ENCODE peak calls at places on chromosome 20, in five cellular contexts. One of them, this sample, is unnamed.

GRCh38 chr20:14062786-14063185 is 67.5 kb downstream of the MACROD2 start:
- DNase-seq in thyroid gland: no peak
- DNase-seq in naive thymus-derived CD4-positive, alpha-beta T cell: no peak
- DNase-seq in IMR-90: no peak
- DNase-seq in left lung: no peak
- DNase-seq in this sample: no peak

GRCh38 chr20:24949756-24950127 is 673 bp downstream of the CST7 start:
- DNase-seq in left lung: no peak
- DNase-seq in naive thymus-derived CD4-positive, alpha-beta T cell: no peak
- DNase-seq in thyroid gland: no peak
- DNase-seq in IMR-90: no peak
- DNase-seq in this sample: no peak

GRCh38 chr20:61518424-61518951 is 266.4 kb downstream of the CDH4 start:
- DNase-seq in left lung: no peak
- DNase-seq in thyroid gland: no peak
- DNase-seq in IMR-90: no peak
- DNase-seq in naive thymus-derived CD4-positive, alpha-beta T cell: no peak
- DNase-seq in this sample: no peak

GRCh38 chr20:7841967-7842301 is 98.3 kb downstream of the HAO1 start:
- DNase-seq in IMR-90: peak
- DNase-seq in naive thymus-derived CD4-positive, alpha-beta T cell: no peak
- DNase-seq in thyroid gland: peak
- DNase-seq in left lung: no peak
- DNase-seq in this sample: no peak

GRCh38 chr20:61289166-61289565 is 37.1 kb downstream of the CDH4 start:
- DNase-seq in thyroid gland: no peak
- DNase-seq in left lung: no peak
- DNase-seq in IMR-90: no peak
- DNase-seq in naive thymus-derived CD4-positive, alpha-beta T cell: no peak
- DNase-seq in this sample: no peak

GRCh38 chr20:23254034-23254433 is 96.6 kb upstream of the NXT1 start:
- DNase-seq in IMR-90: no peak
- DNase-seq in naive thymus-derived CD4-positive, alpha-beta T cell: no peak
- DNase-seq in thyroid gland: no peak
- DNase-seq in left lung: no peak
- DNase-seq in this sample: no peak

GRCh38 chr20:62019144-62019805 is 46.4 kb downstream of the TAF4 start:
- DNase-seq in left lung: no peak
- DNase-seq in naive thymus-derived CD4-positive, alpha-beta T cell: no peak
- DNase-seq in thyroid gland: no peak
- DNase-seq in IMR-90: no peak
- DNase-seq in this sample: no peak

GRCh38 chr20:11094711-11095110 is 420.9 kb upstream of the JAG1 start:
- DNase-seq in left lung: no peak
- DNase-seq in IMR-90: no peak
- DNase-seq in naive thymus-derived CD4-positive, alpha-beta T cell: no peak
- DNase-seq in thyroid gland: no peak
- DNase-seq in this sample: no peak

GRCh38 chr20:37823276-37823980 is 79.5 kb upstream of the VSTM2L start:
- DNase-seq in naive thymus-derived CD4-positive, alpha-beta T cell: no peak
- DNase-seq in left lung: no peak
- DNase-seq in thyroid gland: no peak
- DNase-seq in IMR-90: peak
- DNase-seq in this sample: no peak

GRCh38 chr20:24111858-24112257 is 123.3 kb upstream of the GGTLC1 start:
- DNase-seq in left lung: no peak
- DNase-seq in thyroid gland: no peak
- DNase-seq in naive thymus-derived CD4-positive, alpha-beta T cell: no peak
- DNase-seq in IMR-90: no peak
- DNase-seq in this sample: no peak

GRCh38 chr20:37543828-37544227 is 16.2 kb upstream of the BLCAP start:
- DNase-seq in left lung: no peak
- DNase-seq in thyroid gland: no peak
- DNase-seq in IMR-90: peak
- DNase-seq in naive thymus-derived CD4-positive, alpha-beta T cell: no peak
- DNase-seq in this sample: no peak

GRCh38 chr20:10674684-10675455 is 1.1 kb upstream of the JAG1 start:
- DNase-seq in thyroid gland: peak
- DNase-seq in IMR-90: peak
- DNase-seq in naive thymus-derived CD4-positive, alpha-beta T cell: no peak
- DNase-seq in left lung: peak
- DNase-seq in this sample: no peak

GRCh38 chr20:34863421-34863965 is 9.2 kb downstream of the GGT7 start:
- DNase-seq in thyroid gland: no peak
- DNase-seq in IMR-90: no peak
- DNase-seq in naive thymus-derived CD4-positive, alpha-beta T cell: no peak
- DNase-seq in left lung: no peak
- DNase-seq in this sample: no peak

GRCh38 chr20:58597021-58597940 is 53.8 kb upstream of the STX16 start:
- DNase-seq in left lung: no peak
- DNase-seq in thyroid gland: no peak
- DNase-seq in naive thymus-derived CD4-positive, alpha-beta T cell: no peak
- DNase-seq in IMR-90: no peak
- DNase-seq in this sample: no peak

GRCh38 chr20:64150756-64151633 is 13.3 kb upstream of the MYT1 start:
- DNase-seq in thyroid gland: no peak
- DNase-seq in IMR-90: no peak
- DNase-seq in naive thymus-derived CD4-positive, alpha-beta T cell: no peak
- DNase-seq in left lung: peak
- DNase-seq in this sample: no peak

GRCh38 chr20:50744143-50744792 is 12.9 kb downstream of the PARD6B start:
- DNase-seq in thyroid gland: peak
- DNase-seq in naive thymus-derived CD4-positive, alpha-beta T cell: no peak
- DNase-seq in IMR-90: peak
- DNase-seq in left lung: peak
- DNase-seq in this sample: peak

GRCh38 chr20:11850901-11851300 is 66.8 kb upstream of the BTBD3 start:
- DNase-seq in left lung: no peak
- DNase-seq in IMR-90: peak
- DNase-seq in naive thymus-derived CD4-positive, alpha-beta T cell: no peak
- DNase-seq in thyroid gland: no peak
- DNase-seq in this sample: no peak

GRCh38 chr20:25058051-25058796 is at the start of gene ACSS1:
- DNase-seq in thyroid gland: peak
- DNase-seq in IMR-90: peak
- DNase-seq in left lung: peak
- DNase-seq in naive thymus-derived CD4-positive, alpha-beta T cell: peak
- DNase-seq in this sample: no peak

GRCh38 chr20:44336725-44337380 is at the start of gene R3HDML:
- DNase-seq in thyroid gland: no peak
- DNase-seq in left lung: no peak
- DNase-seq in IMR-90: no peak
- DNase-seq in naive thymus-derived CD4-positive, alpha-beta T cell: no peak
- DNase-seq in this sample: no peak

GRCh38 chr20:44448753-44449546 is 26.7 kb upstream of the TTPAL start:
- DNase-seq in left lung: no peak
- DNase-seq in IMR-90: no peak
- DNase-seq in naive thymus-derived CD4-positive, alpha-beta T cell: no peak
- DNase-seq in thyroid gland: no peak
- DNase-seq in this sample: no peak

GRCh38 chr20:22288957-22289356 is 295.4 kb downstream of the FOXA2 start:
- DNase-seq in thyroid gland: no peak
- DNase-seq in naive thymus-derived CD4-positive, alpha-beta T cell: no peak
- DNase-seq in IMR-90: no peak
- DNase-seq in left lung: no peak
- DNase-seq in this sample: no peak

GRCh38 chr20:35387334-35387733 is 24.4 kb downstream of the UQCC1 start:
- DNase-seq in IMR-90: peak
- DNase-seq in left lung: no peak
- DNase-seq in thyroid gland: no peak
- DNase-seq in naive thymus-derived CD4-positive, alpha-beta T cell: no peak
- DNase-seq in this sample: no peak

GRCh38 chr20:24739751-24740150 is 209.3 kb upstream of the CST7 start:
- DNase-seq in left lung: no peak
- DNase-seq in IMR-90: no peak
- DNase-seq in naive thymus-derived CD4-positive, alpha-beta T cell: no peak
- DNase-seq in thyroid gland: no peak
- DNase-seq in this sample: no peak

GRCh38 chr20:10611357-10611756 is 62.4 kb downstream of the JAG1 start:
- DNase-seq in thyroid gland: peak
- DNase-seq in left lung: no peak
- DNase-seq in IMR-90: peak
- DNase-seq in naive thymus-derived CD4-positive, alpha-beta T cell: no peak
- DNase-seq in this sample: no peak

GRCh38 chr20:33556237-33556636 is 66.3 kb downstream of the CBFA2T2 start:
- DNase-seq in left lung: no peak
- DNase-seq in naive thymus-derived CD4-positive, alpha-beta T cell: no peak
- DNase-seq in IMR-90: no peak
- DNase-seq in thyroid gland: no peak
- DNase-seq in this sample: no peak

GRCh38 chr20:19056909-19057308 is 155.5 kb upstream of the SLC24A3 start:
- DNase-seq in IMR-90: no peak
- DNase-seq in left lung: no peak
- DNase-seq in thyroid gland: no peak
- DNase-seq in naive thymus-derived CD4-positive, alpha-beta T cell: no peak
- DNase-seq in this sample: no peak

GRCh38 chr20:35523298-35523888 is 6.1 kb downstream of the C20orf173 start:
- DNase-seq in naive thymus-derived CD4-positive, alpha-beta T cell: no peak
- DNase-seq in thyroid gland: peak
- DNase-seq in left lung: no peak
- DNase-seq in IMR-90: no peak
- DNase-seq in this sample: no peak

GRCh38 chr20:43985608-43986316 is 71.1 kb downstream of the TOX2 start:
- DNase-seq in thyroid gland: no peak
- DNase-seq in naive thymus-derived CD4-positive, alpha-beta T cell: no peak
- DNase-seq in left lung: no peak
- DNase-seq in IMR-90: no peak
- DNase-seq in this sample: no peak

GRCh38 chr20:45347936-45348809 is at the start of gene SDC4:
- DNase-seq in IMR-90: peak
- DNase-seq in naive thymus-derived CD4-positive, alpha-beta T cell: no peak
- DNase-seq in left lung: peak
- DNase-seq in thyroid gland: peak
- DNase-seq in this sample: no peak

GRCh38 chr20:39214778-39215177 is 252.6 kb downstream of the DHX35 start:
- DNase-seq in left lung: no peak
- DNase-seq in thyroid gland: no peak
- DNase-seq in IMR-90: no peak
- DNase-seq in naive thymus-derived CD4-positive, alpha-beta T cell: no peak
- DNase-seq in this sample: no peak

GRCh38 chr20:49567421-49568256 is at the start of gene PTGIS:
- DNase-seq in left lung: no peak
- DNase-seq in IMR-90: no peak
- DNase-seq in naive thymus-derived CD4-positive, alpha-beta T cell: no peak
- DNase-seq in thyroid gland: peak
- DNase-seq in this sample: no peak

GRCh38 chr20:44193801-44194200 is 6.8 kb upstream of the JPH2 start:
- DNase-seq in thyroid gland: no peak
- DNase-seq in naive thymus-derived CD4-positive, alpha-beta T cell: no peak
- DNase-seq in left lung: no peak
- DNase-seq in IMR-90: no peak
- DNase-seq in this sample: no peak

DNA sequence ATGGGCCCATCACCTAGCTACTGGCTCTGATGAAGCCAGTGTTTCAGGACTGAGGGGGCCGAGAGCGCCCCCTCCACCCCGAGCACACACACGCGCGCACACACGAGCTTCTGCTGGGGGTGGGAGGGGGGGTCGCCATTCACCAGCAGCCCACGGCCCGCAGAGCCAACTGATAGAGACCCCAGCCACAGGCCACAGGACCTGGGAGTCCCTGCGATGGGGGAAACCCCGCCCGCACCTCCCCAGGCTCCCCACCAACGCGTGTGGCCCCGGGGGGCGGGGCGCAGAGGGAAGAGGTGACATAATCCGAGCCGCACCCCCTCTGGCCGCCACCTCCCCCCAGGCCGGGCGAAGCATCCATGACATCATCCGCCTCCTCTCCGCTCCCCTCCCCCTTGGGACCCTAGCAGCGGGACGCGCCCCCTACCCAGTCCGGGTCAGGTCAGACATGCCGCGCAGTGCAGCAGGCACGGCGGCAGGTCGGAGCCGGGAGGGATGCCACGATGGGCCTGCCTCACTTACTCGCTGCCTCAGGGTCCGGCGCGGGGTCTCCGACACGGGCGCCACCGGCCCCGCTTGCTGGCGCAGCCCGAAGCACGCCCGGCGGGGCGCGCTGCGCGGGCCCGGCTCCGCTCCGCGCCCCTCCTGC is at the start of gene LZTS3:
- DNase-seq in left lung: peak
- DNase-seq in naive thymus-derived CD4-positive, alpha-beta T cell: peak
- DNase-seq in IMR-90: peak
- DNase-seq in thyroid gland: peak
- DNase-seq in this sample: no peak
- H3K4me3 ChIP-seq in left lung: peak
- H3K4me3 ChIP-seq in naive thymus-derived CD4-positive, alpha-beta T cell: peak
- H3K4me3 ChIP-seq in IMR-90: peak
- H3K4me3 ChIP-seq in thyroid gland: peak
- H3K4me3 ChIP-seq in this sample: peak

GRCh38 chr20:5474646-5475550 is 158.1 kb upstream of the PROKR2 start:
- DNase-seq in IMR-90: no peak
- DNase-seq in thyroid gland: no peak
- DNase-seq in naive thymus-derived CD4-positive, alpha-beta T cell: no peak
- DNase-seq in left lung: no peak
- DNase-seq in this sample: no peak

GRCh38 chr20:5470943-5471342 is 154.2 kb upstream of the PROKR2 start:
- DNase-seq in left lung: no peak
- DNase-seq in IMR-90: no peak
- DNase-seq in thyroid gland: no peak
- DNase-seq in naive thymus-derived CD4-positive, alpha-beta T cell: no peak
- DNase-seq in this sample: no peak

GRCh38 chr20:5470458-5470857 is 153.7 kb upstream of the PROKR2 start:
- DNase-seq in naive thymus-derived CD4-positive, alpha-beta T cell: no peak
- DNase-seq in IMR-90: no peak
- DNase-seq in left lung: no peak
- DNase-seq in thyroid gland: no peak
- DNase-seq in this sample: no peak

GRCh38 chr20:5471368-5471767 is 154.6 kb upstream of the PROKR2 start:
- DNase-seq in thyroid gland: no peak
- DNase-seq in IMR-90: no peak
- DNase-seq in left lung: no peak
- DNase-seq in naive thymus-derived CD4-positive, alpha-beta T cell: no peak
- DNase-seq in this sample: no peak
- H3K4me3 ChIP-seq in thyroid gland: no peak
- H3K4me3 ChIP-seq in IMR-90: no peak
- H3K4me3 ChIP-seq in left lung: no peak
- H3K4me3 ChIP-seq in naive thymus-derived CD4-positive, alpha-beta T cell: no peak
- H3K4me3 ChIP-seq in this sample: no peak

GRCh38 chr20:20367681-20368413 is at the start of gene INSM1:
- DNase-seq in thyroid gland: no peak
- DNase-seq in left lung: no peak
- DNase-seq in naive thymus-derived CD4-positive, alpha-beta T cell: no peak
- DNase-seq in IMR-90: no peak
- DNase-seq in this sample: no peak
- H3K4me3 ChIP-seq in thyroid gland: no peak
- H3K4me3 ChIP-seq in left lung: no peak
- H3K4me3 ChIP-seq in naive thymus-derived CD4-positive, alpha-beta T cell: no peak
- H3K4me3 ChIP-seq in IMR-90: peak
- H3K4me3 ChIP-seq in this sample: peak

DNA sequence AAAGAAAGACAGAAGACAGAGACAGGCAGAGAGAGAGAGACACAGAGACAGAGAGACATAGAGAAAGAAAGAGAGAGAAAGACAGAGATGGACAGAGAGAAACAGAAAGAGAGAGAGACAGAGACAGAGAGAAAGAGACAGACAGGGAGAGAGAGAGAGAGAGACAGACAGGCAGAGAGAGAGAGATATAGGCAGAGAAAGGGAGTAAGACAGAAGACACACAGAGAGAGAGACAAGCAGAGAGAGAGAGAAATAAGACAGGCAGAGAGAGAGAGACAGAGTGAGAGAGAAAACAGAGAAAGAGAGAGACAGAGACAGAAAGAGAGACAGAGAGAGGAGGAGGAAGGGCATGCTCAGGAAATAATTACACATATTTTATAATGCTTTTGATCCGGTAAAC is 758.3 kb upstream of the DEFB115 start:
- DNase-seq in thyroid gland: no peak
- DNase-seq in left lung: no peak
- DNase-seq in IMR-90: no peak
- DNase-seq in naive thymus-derived CD4-positive, alpha-beta T cell: no peak
- DNase-seq in this sample: no peak
- H3K4me3 ChIP-seq in thyroid gland: no peak
- H3K4me3 ChIP-seq in left lung: no peak
- H3K4me3 ChIP-seq in IMR-90: no peak
- H3K4me3 ChIP-seq in naive thymus-derived CD4-positive, alpha-beta T cell: no peak
- H3K4me3 ChIP-seq in this sample: no peak

This sample was measured in SK-N-MC.